ENCODE peak calls at places on chromosomes 6 and 20, in eight cellular contexts. K is transverse colon, J is A549, I is spleen, Z is tibial nerve, G is testis, M is prostate gland, V is HCT116. R is an unnamed sample.

GRCh38 chr6:128463942-128464341 is 56.5 kb downstream of the PTPRK start:
- DNase-seq in K (no peak), J (no peak), I (no peak), Z (no peak), G (no peak), M (no peak), V (no peak), R (no peak)

GRCh38 chr6:148776321-148776966 is 29.6 kb downstream of the UST start:
- DNase-seq in K (no peak), J (peak; percentile 26), I (no peak), Z (no peak), G (no peak), M (no peak), V (no peak), R (no peak)

GRCh38 chr6:12595161-12595792 is 121.3 kb upstream of the PHACTR1 start:
- DNase-seq in K (no peak), J (no peak), I (no peak), Z (no peak), G (no peak), M (no peak), V (no peak), R (no peak)

GRCh38 chr6:13177617-13178506 is 150.5 kb downstream of the TBC1D7 start:
- DNase-seq in K (no peak), J (no peak), I (no peak), Z (no peak), G (no peak), M (no peak), V (no peak), R (no peak)

GRCh38 chr6:92496527-92496926 is 922.8 kb downstream of the EPHA7 start:
- DNase-seq in K (no peak), J (no peak), I (no peak), Z (no peak), G (no peak), M (no peak), V (no peak), R (no peak)

GRCh38 chr6:97280766-97281165 is 2.2 kb downstream of the MMS22L start:
- DNase-seq in K (no peak), J (no peak), I (no peak), Z (no peak), G (no peak), M (no peak), V (no peak), R (no peak)

GRCh38 chr20:63911171-63911570 is 16.2 kb downstream of the DNAJC5 start:
- DNase-seq in K (peak; percentile 83), J (no peak), I (no peak), Z (no peak), G (no peak), M (peak; percentile 65), V (peak; percentile 12), R (peak; percentile 83)

GRCh38 chr6:160029525-160029924 is 60.6 kb downstream of the IGF2R start:
- DNase-seq in K (no peak), J (no peak), I (no peak), Z (no peak), G (no peak), M (no peak), V (no peak), R (no peak)

GRCh38 chr6:130585587-130585986 is 219.8 kb downstream of the TMEM200A start:
- DNase-seq in K (no peak), J (no peak), I (no peak), Z (no peak), G (no peak), M (no peak), V (no peak), R (no peak)

GRCh38 chr6:160882741-160883340 is 108.7 kb upstream of the MAP3K4 start:
- DNase-seq in K (no peak), J (no peak), I (no peak), Z (no peak), G (no peak), M (no peak), V (no peak), R (no peak)

GRCh38 chr6:7899046-7899888 is 11.3 kb downstream of the TXNDC5 start:
- DNase-seq in K (peak; percentile 38), J (peak; percentile 28), I (no peak), Z (no peak), G (no peak), M (no peak), V (no peak), R (no peak)

GRCh38 chr6:5173862-5174643 is 86.7 kb downstream of the LYRM4 start:
- DNase-seq in K (peak; percentile 21), J (no peak), I (no peak), Z (no peak), G (no peak), M (no peak), V (no peak), R (no peak)

GRCh38 chr20:17023811-17024210 is 203.0 kb upstream of the PCSK2 start:
- DNase-seq in K (no peak), J (no peak), I (no peak), Z (no peak), G (no peak), M (no peak), V (no peak), R (no peak)

GRCh38 chr6:106961801-106962200 is 12.7 kb downstream of the CD24 start:
- DNase-seq in K (no peak), J (no peak), I (no peak), Z (no peak), G (no peak), M (no peak), V (no peak), R (no peak)

GRCh38 chr6:92538296-92538695 is 881.1 kb downstream of the EPHA7 start:
- DNase-seq in K (no peak), J (no peak), I (no peak), Z (no peak), G (no peak), M (no peak), V (no peak), R (no peak)

GRCh38 chr6:10521104-10521808 is at the start of gene GCNT2:
- DNase-seq in K (peak; percentile 22), J (peak; percentile 46), I (no peak), Z (no peak), G (no peak), M (peak; percentile 31), V (no peak), R (no peak)

GRCh38 chr6:113954653-113955052 is 16.3 kb downstream of the HDAC2 start:
- DNase-seq in K (no peak), J (no peak), I (no peak), Z (no peak), G (no peak), M (no peak), V (no peak), R (no peak)

GRCh38 chr6:84059082-84059481 is 25.5 kb downstream of the MRAP2 start:
- DNase-seq in K (no peak), J (no peak), I (no peak), Z (no peak), G (no peak), M (no peak), V (no peak), R (no peak)

GRCh38 chr6:166815629-166816028 is 140.7 kb downstream of the RNASET2 start:
- DNase-seq in K (no peak), J (no peak), I (no peak), Z (no peak), G (no peak), M (no peak), V (no peak), R (no peak)

GRCh38 chr20:38601216-38602184 is at the start of gene ARHGAP40:
- DNase-seq in K (peak; percentile 11), J (no peak), I (no peak), Z (no peak), G (no peak), M (peak; percentile 14), V (peak; percentile 42), R (no peak)

DNA sequence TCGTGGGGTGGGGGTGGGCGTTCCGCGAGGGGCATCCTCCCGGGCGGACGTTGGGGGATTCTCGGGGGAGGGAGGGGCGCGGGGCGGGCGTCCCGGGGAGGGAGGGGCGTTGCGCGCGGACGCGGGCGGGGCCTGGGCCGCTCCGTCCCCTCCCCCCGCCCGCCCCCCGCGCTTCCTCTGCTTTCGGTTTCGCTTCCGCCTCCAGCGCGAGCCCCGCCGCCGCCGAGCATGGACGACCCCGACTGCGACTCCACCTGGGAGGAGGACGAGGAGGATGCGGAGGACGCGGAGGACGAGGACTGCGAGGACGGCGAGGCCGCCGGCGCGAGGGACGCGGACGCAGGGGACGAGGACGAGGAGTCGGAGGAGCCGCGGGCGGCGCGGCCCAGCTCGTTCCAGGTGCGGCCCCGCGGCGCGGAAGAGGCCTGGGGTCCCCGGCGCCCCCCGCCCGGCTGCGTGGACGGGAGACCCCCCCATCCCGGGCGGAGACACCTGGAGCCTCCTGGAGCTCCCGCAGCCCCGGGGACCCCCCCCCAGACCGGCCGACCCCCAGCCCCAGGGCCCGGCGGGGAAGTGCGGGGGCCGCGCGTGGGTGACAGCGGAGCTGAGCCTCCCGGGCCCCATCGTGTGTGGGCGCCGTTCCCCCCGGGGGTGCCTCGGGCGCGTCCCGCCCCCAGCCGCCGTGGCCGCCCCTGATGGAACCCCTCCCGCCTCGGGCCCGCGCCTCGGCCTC is at the start of gene OGFR:
- DNase-seq in K (peak; percentile 78), J (no peak), I (peak; percentile 94), Z (peak; percentile 55), G (peak; percentile 73), M (peak; percentile 62), V (no peak), R (peak; percentile 66)
- TF ChIP-seq POLR2A in K (peak; percentile 49), J (peak; percentile 61), I (no peak), Z (peak; percentile 18), G (no peak), M (peak; percentile 71), V (peak; percentile 26), R (no peak)

DNA sequence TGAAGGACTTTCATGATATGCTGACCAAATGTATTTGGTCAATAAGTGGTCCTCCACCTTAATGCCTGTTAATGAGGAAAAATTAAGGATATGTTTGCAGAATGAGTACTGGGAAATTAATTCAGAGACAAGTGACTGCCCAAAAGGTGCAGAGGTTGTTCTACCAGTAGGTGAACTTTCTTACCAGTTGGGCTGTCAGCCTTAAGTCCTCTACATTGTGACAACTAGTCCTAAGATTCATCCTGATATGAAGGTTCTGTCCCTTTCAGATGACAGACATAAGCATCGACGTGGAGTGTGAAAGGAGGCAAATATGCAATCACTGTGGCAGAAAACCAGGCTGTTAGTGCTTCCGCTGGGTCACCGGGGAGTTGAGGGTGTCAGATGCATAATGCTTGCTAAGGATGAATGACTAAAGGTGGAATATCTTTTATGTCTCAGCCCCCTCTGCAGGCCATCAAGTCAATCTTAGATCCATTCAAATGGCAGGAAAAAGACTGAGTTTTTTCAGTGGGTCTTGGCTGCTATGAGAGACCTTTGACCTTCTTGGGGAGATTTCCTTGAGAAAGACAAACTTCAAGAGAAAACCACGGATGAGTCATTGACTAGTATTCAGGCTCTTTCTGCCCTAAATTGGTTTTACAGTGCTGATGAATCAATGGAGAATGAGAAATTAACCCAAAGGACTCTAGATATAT is 226.0 kb downstream of the TPBG start:
- DNase-seq in K (no peak), J (peak; percentile 26), I (no peak), Z (no peak), G (no peak), M (no peak), V (peak; percentile 70), R (no peak)
- TF ChIP-seq CTCF in K (no peak), J (peak; percentile 44), I (no peak), Z (no peak), G (no peak), M (no peak), V (peak; percentile 53), R (no peak)

GRCh38 chr6:137870744-137871247 is 3.7 kb downstream of the TNFAIP3 start:
- DNase-seq in K (no peak), J (no peak), I (no peak), Z (no peak), G (no peak), M (no peak), V (no peak), R (no peak)
- H3K4me1 ChIP-seq in K (peaks cover 54% of the 10 kb centered on the region), J (peaks cover 31% of the 10 kb centered on the region), I (peaks cover 63% of the 10 kb centered on the region), Z (peaks cover 80% of the 10 kb centered on the region), G (peaks cover 20% of the 10 kb centered on the region), M (peaks cover 7% of the 10 kb centered on the region), V (peaks cover 17% of the 10 kb centered on the region), R (peaks cover 67% of the 10 kb centered on the region)

GRCh38 chr6:142946181-142946923 is 1.4 kb upstream of the HIVEP2 start:
- DNase-seq in K (peak; percentile 97), J (peak; percentile 65), I (peak; percentile 95), Z (peak; percentile 93), G (peak; percentile 96), M (peak; percentile 99), V (peak; percentile 95), R (peak; percentile 98)
- TF ChIP-seq POLR2A in K (peak; percentile 94), J (peak; percentile 13), I (peak; percentile 80), Z (peak; percentile 78), G (no peak), M (peak; percentile 84), V (no peak), R (peak; percentile 93)

R was measured in body of pancreas.